ENCODE peak calls at places on chromosome 16, in nine cellular contexts. One of them, this sample, is unnamed.

GRCh38 chr16:81604960-81605383 is 160.4 kb downstream of the CMIP start:
- DNase-seq in cardiac muscle cell: peak; percentile 54
- DNase-seq in Peyer's patch: no peak
- DNase-seq in transverse colon: no peak
- DNase-seq in tibial nerve: no peak
- DNase-seq in PC-9: peak; percentile 33
- DNase-seq in astrocyte: peak; percentile 88
- DNase-seq in prostate gland: peak; percentile 63
- DNase-seq in gastrocnemius medialis: no peak
- DNase-seq in this sample: no peak

GRCh38 chr16:72937916-72938315 is 110.0 kb downstream of the ZFHX3 start:
- DNase-seq in cardiac muscle cell: no peak
- DNase-seq in Peyer's patch: no peak
- DNase-seq in transverse colon: no peak
- DNase-seq in tibial nerve: no peak
- DNase-seq in PC-9: no peak
- DNase-seq in astrocyte: no peak
- DNase-seq in prostate gland: no peak
- DNase-seq in gastrocnemius medialis: no peak
- DNase-seq in this sample: no peak

GRCh38 chr16:52535076-52535475 is 11.9 kb downstream of the TOX3 start:
- DNase-seq in cardiac muscle cell: no peak
- DNase-seq in Peyer's patch: no peak
- DNase-seq in transverse colon: peak; percentile 62
- DNase-seq in tibial nerve: no peak
- DNase-seq in PC-9: no peak
- DNase-seq in astrocyte: no peak
- DNase-seq in prostate gland: no peak
- DNase-seq in gastrocnemius medialis: no peak
- DNase-seq in this sample: no peak

GRCh38 chr16:21722771-21723460 is 59.1 kb downstream of the OTOA start:
- DNase-seq in cardiac muscle cell: no peak
- DNase-seq in Peyer's patch: no peak
- DNase-seq in transverse colon: no peak
- DNase-seq in tibial nerve: no peak
- DNase-seq in PC-9: no peak
- DNase-seq in astrocyte: no peak
- DNase-seq in prostate gland: no peak
- DNase-seq in gastrocnemius medialis: no peak
- DNase-seq in this sample: no peak

GRCh38 chr16:31477220-31478216 is 5.4 kb upstream of the SLC5A2 start:
- DNase-seq in cardiac muscle cell: no peak
- DNase-seq in Peyer's patch: peak; percentile 61
- DNase-seq in transverse colon: peak; percentile 92
- DNase-seq in tibial nerve: no peak
- DNase-seq in PC-9: peak; percentile 85
- DNase-seq in astrocyte: no peak
- DNase-seq in prostate gland: no peak
- DNase-seq in gastrocnemius medialis: no peak
- DNase-seq in this sample: no peak

GRCh38 chr16:9503251-9503986 is 412.0 kb downstream of the HAPSTR1 start:
- DNase-seq in cardiac muscle cell: no peak
- DNase-seq in Peyer's patch: no peak
- DNase-seq in transverse colon: no peak
- DNase-seq in tibial nerve: no peak
- DNase-seq in PC-9: no peak
- DNase-seq in astrocyte: no peak
- DNase-seq in prostate gland: no peak
- DNase-seq in gastrocnemius medialis: no peak
- DNase-seq in this sample: no peak

GRCh38 chr16:63695347-63695746 is 1426.5 kb downstream of the CDH11 start:
- DNase-seq in cardiac muscle cell: no peak
- DNase-seq in Peyer's patch: no peak
- DNase-seq in transverse colon: no peak
- DNase-seq in tibial nerve: no peak
- DNase-seq in PC-9: no peak
- DNase-seq in astrocyte: no peak
- DNase-seq in prostate gland: no peak
- DNase-seq in gastrocnemius medialis: no peak
- DNase-seq in this sample: no peak

GRCh38 chr16:3808308-3809063 is 72.0 kb downstream of the CREBBP start:
- DNase-seq in cardiac muscle cell: no peak
- DNase-seq in Peyer's patch: no peak
- DNase-seq in transverse colon: no peak
- DNase-seq in tibial nerve: no peak
- DNase-seq in PC-9: no peak
- DNase-seq in astrocyte: no peak
- DNase-seq in prostate gland: no peak
- DNase-seq in gastrocnemius medialis: no peak
- DNase-seq in this sample: peak; percentile 25

GRCh38 chr16:88461291-88462269 is 8.5 kb downstream of the ZFPM1 start:
- DNase-seq in cardiac muscle cell: peak; percentile 85
- DNase-seq in Peyer's patch: no peak
- DNase-seq in transverse colon: no peak
- DNase-seq in tibial nerve: no peak
- DNase-seq in PC-9: no peak
- DNase-seq in astrocyte: no peak
- DNase-seq in prostate gland: no peak
- DNase-seq in gastrocnemius medialis: no peak
- DNase-seq in this sample: no peak

GRCh38 chr16:30567991-30568638 is 3.4 kb downstream of the ZNF688 start:
- DNase-seq in cardiac muscle cell: peak; percentile 87
- DNase-seq in Peyer's patch: peak; percentile 55
- DNase-seq in transverse colon: peak; percentile 46
- DNase-seq in tibial nerve: no peak
- DNase-seq in PC-9: peak; percentile 93
- DNase-seq in astrocyte: peak; percentile 51
- DNase-seq in prostate gland: peak; percentile 58
- DNase-seq in gastrocnemius medialis: no peak
- DNase-seq in this sample: no peak

GRCh38 chr16:13108126-13108525 is 206.7 kb downstream of the SHISA9 start:
- DNase-seq in cardiac muscle cell: no peak
- DNase-seq in Peyer's patch: no peak
- DNase-seq in transverse colon: no peak
- DNase-seq in tibial nerve: no peak
- DNase-seq in PC-9: peak; percentile 80
- DNase-seq in astrocyte: no peak
- DNase-seq in prostate gland: no peak
- DNase-seq in gastrocnemius medialis: no peak
- DNase-seq in this sample: no peak

GRCh38 chr16:71383054-71383773 is 24.7 kb downstream of the CALB2 start:
- DNase-seq in cardiac muscle cell: peak; percentile 69
- DNase-seq in Peyer's patch: no peak
- DNase-seq in transverse colon: no peak
- DNase-seq in tibial nerve: no peak
- DNase-seq in PC-9: peak; percentile 78
- DNase-seq in astrocyte: peak; percentile 20
- DNase-seq in prostate gland: no peak
- DNase-seq in gastrocnemius medialis: no peak
- DNase-seq in this sample: no peak

GRCh38 chr16:22070361-22071351 is 21.7 kb upstream of the VWA3A start:
- DNase-seq in cardiac muscle cell: peak; percentile 63
- DNase-seq in Peyer's patch: no peak
- DNase-seq in transverse colon: no peak
- DNase-seq in tibial nerve: no peak
- DNase-seq in PC-9: no peak
- DNase-seq in astrocyte: peak; percentile 55
- DNase-seq in prostate gland: peak; percentile 47
- DNase-seq in gastrocnemius medialis: no peak
- DNase-seq in this sample: peak; percentile 40

GRCh38 chr16:23496826-23497542 is 13.3 kb downstream of the GGA2 start:
- DNase-seq in cardiac muscle cell: peak; percentile 64
- DNase-seq in Peyer's patch: no peak
- DNase-seq in transverse colon: no peak
- DNase-seq in tibial nerve: no peak
- DNase-seq in PC-9: no peak
- DNase-seq in astrocyte: no peak
- DNase-seq in prostate gland: peak; percentile 31
- DNase-seq in gastrocnemius medialis: no peak
- DNase-seq in this sample: no peak

GRCh38 chr16:59748531-59748930 is 1014.4 kb upstream of the GOT2 start:
- DNase-seq in cardiac muscle cell: no peak
- DNase-seq in Peyer's patch: no peak
- DNase-seq in transverse colon: no peak
- DNase-seq in tibial nerve: no peak
- DNase-seq in PC-9: no peak
- DNase-seq in astrocyte: no peak
- DNase-seq in prostate gland: no peak
- DNase-seq in gastrocnemius medialis: no peak
- DNase-seq in this sample: no peak

GRCh38 chr16:60979119-60979518 is 1057.1 kb downstream of the CDH8 start:
- DNase-seq in cardiac muscle cell: no peak
- DNase-seq in Peyer's patch: no peak
- DNase-seq in transverse colon: no peak
- DNase-seq in tibial nerve: no peak
- DNase-seq in PC-9: no peak
- DNase-seq in astrocyte: no peak
- DNase-seq in prostate gland: no peak
- DNase-seq in gastrocnemius medialis: no peak
- DNase-seq in this sample: no peak

GRCh38 chr16:68072038-68072695 is 13.0 kb upstream of the NFATC3 start:
- DNase-seq in cardiac muscle cell: no peak
- DNase-seq in Peyer's patch: no peak
- DNase-seq in transverse colon: peak; percentile 66
- DNase-seq in tibial nerve: peak; percentile 42
- DNase-seq in PC-9: no peak
- DNase-seq in astrocyte: no peak
- DNase-seq in prostate gland: peak; percentile 77
- DNase-seq in gastrocnemius medialis: peak; percentile 96
- DNase-seq in this sample: no peak

GRCh38 chr16:59060212-59060611 is 326.1 kb upstream of the GOT2 start:
- DNase-seq in cardiac muscle cell: peak; percentile 2
- DNase-seq in Peyer's patch: no peak
- DNase-seq in transverse colon: no peak
- DNase-seq in tibial nerve: no peak
- DNase-seq in PC-9: no peak
- DNase-seq in astrocyte: peak; percentile 95
- DNase-seq in prostate gland: no peak
- DNase-seq in gastrocnemius medialis: no peak
- DNase-seq in this sample: no peak

GRCh38 chr16:64711026-64711425 is 410.8 kb downstream of the CDH11 start:
- DNase-seq in cardiac muscle cell: peak; percentile 32
- DNase-seq in Peyer's patch: no peak
- DNase-seq in transverse colon: no peak
- DNase-seq in tibial nerve: no peak
- DNase-seq in PC-9: no peak
- DNase-seq in astrocyte: peak; percentile 99
- DNase-seq in prostate gland: no peak
- DNase-seq in gastrocnemius medialis: no peak
- DNase-seq in this sample: no peak

GRCh38 chr16:70808371-70808770 is 7.4 kb upstream of the VAC14 start:
- DNase-seq in cardiac muscle cell: no peak
- DNase-seq in Peyer's patch: no peak
- DNase-seq in transverse colon: no peak
- DNase-seq in tibial nerve: no peak
- DNase-seq in PC-9: no peak
- DNase-seq in astrocyte: no peak
- DNase-seq in prostate gland: no peak
- DNase-seq in gastrocnemius medialis: no peak
- DNase-seq in this sample: no peak

GRCh38 chr16:50198802-50199410 is 45.8 kb downstream of the TENT4B start:
- DNase-seq in cardiac muscle cell: no peak
- DNase-seq in Peyer's patch: no peak
- DNase-seq in transverse colon: no peak
- DNase-seq in tibial nerve: no peak
- DNase-seq in PC-9: peak; percentile 44
- DNase-seq in astrocyte: no peak
- DNase-seq in prostate gland: no peak
- DNase-seq in gastrocnemius medialis: no peak
- DNase-seq in this sample: no peak

GRCh38 chr16:84725481-84726078 is 25.8 kb downstream of the USP10 start:
- DNase-seq in cardiac muscle cell: no peak
- DNase-seq in Peyer's patch: no peak
- DNase-seq in transverse colon: no peak
- DNase-seq in tibial nerve: no peak
- DNase-seq in PC-9: peak; percentile 60
- DNase-seq in astrocyte: no peak
- DNase-seq in prostate gland: no peak
- DNase-seq in gastrocnemius medialis: no peak
- DNase-seq in this sample: no peak
- H3K4me3 ChIP-seq in cardiac muscle cell: no peak overlapping the region
- H3K4me3 ChIP-seq in Peyer's patch: no peak overlapping the region
- H3K4me3 ChIP-seq in transverse colon: no peak overlapping the region
- H3K4me3 ChIP-seq in tibial nerve: no peak overlapping the region
- H3K4me3 ChIP-seq in PC-9: peak overlapping the region; percentile 23
- H3K4me3 ChIP-seq in astrocyte: no peak overlapping the region
- H3K4me3 ChIP-seq in prostate gland: no peak overlapping the region
- H3K4me3 ChIP-seq in gastrocnemius medialis: no peak overlapping the region
- H3K4me3 ChIP-seq in this sample: no peak overlapping the region

DNA sequence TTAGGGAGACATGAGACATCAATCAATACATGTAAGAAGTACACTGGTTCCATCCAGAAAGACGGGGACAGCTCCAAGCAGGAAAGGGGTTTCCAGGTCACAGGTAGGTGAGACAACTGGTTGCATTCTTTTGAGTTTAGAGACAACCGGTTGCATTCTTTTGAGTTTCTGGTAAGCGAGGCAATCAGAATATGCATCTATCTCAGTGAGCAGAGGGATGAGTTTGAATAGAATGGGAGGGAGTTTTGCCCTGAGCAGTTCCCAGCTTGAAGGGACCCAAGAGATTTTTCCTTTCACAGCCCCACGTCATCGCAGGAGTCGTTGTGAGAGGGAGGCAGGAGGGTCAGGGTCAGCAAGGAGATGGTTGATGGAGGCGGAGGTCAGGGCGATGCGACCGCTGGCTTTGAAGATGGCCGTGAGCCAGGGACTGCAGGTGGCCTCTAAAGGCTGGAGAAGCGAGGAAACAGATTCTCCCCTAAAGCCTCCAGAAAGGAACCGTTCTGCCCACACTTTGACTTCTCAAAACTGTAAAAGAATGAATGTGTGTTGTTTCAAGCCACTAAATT is 36.5 kb downstream of the IRF8 start:
- DNase-seq in cardiac muscle cell: no peak
- DNase-seq in Peyer's patch: no peak
- DNase-seq in transverse colon: no peak
- DNase-seq in tibial nerve: no peak
- DNase-seq in PC-9: no peak
- DNase-seq in astrocyte: no peak
- DNase-seq in prostate gland: no peak
- DNase-seq in gastrocnemius medialis: no peak
- DNase-seq in this sample: no peak
- H3K27me3 ChIP-seq in cardiac muscle cell: no peaks in the 10 kb centered on the region
- H3K27me3 ChIP-seq in Peyer's patch: no peaks in the 10 kb centered on the region
- H3K27me3 ChIP-seq in transverse colon: no peaks in the 10 kb centered on the region
- H3K27me3 ChIP-seq in tibial nerve: no peaks in the 10 kb centered on the region
- H3K27me3 ChIP-seq in PC-9: peaks cover 97% of the 10 kb centered on the region
- H3K27me3 ChIP-seq in astrocyte: peaks cover 24% of the 10 kb centered on the region
- H3K27me3 ChIP-seq in prostate gland: peaks cover 5% of the 10 kb centered on the region
- H3K27me3 ChIP-seq in gastrocnemius medialis: no peaks in the 10 kb centered on the region
- H3K27me3 ChIP-seq in this sample: peaks cover 46% of the 10 kb centered on the region

GRCh38 chr16:24609417-24609739 is 70.0 kb downstream of the RBBP6 start:
- DNase-seq in cardiac muscle cell: no peak
- DNase-seq in Peyer's patch: no peak
- DNase-seq in transverse colon: no peak
- DNase-seq in tibial nerve: no peak
- DNase-seq in PC-9: no peak
- DNase-seq in astrocyte: no peak
- DNase-seq in prostate gland: no peak
- DNase-seq in gastrocnemius medialis: no peak
- DNase-seq in this sample: no peak
- H3K4me3 ChIP-seq in cardiac muscle cell: peak overlapping the region; percentile 28
- H3K4me3 ChIP-seq in Peyer's patch: no peak overlapping the region
- H3K4me3 ChIP-seq in transverse colon: no peak overlapping the region
- H3K4me3 ChIP-seq in tibial nerve: no peak overlapping the region
- H3K4me3 ChIP-seq in PC-9: no peak overlapping the region
- H3K4me3 ChIP-seq in astrocyte: no peak overlapping the region
- H3K4me3 ChIP-seq in prostate gland: no peak overlapping the region
- H3K4me3 ChIP-seq in gastrocnemius medialis: no peak overlapping the region
- H3K4me3 ChIP-seq in this sample: no peak overlapping the region

GRCh38 chr16:90023078-90023447 is 3.8 kb upstream of the DBNDD1 start:
- DNase-seq in cardiac muscle cell: no peak
- DNase-seq in Peyer's patch: no peak
- DNase-seq in transverse colon: no peak
- DNase-seq in tibial nerve: no peak
- DNase-seq in PC-9: no peak
- DNase-seq in astrocyte: no peak
- DNase-seq in prostate gland: no peak
- DNase-seq in gastrocnemius medialis: no peak
- DNase-seq in this sample: no peak
- H3K27me3 ChIP-seq in cardiac muscle cell: peaks cover 12% of the 10 kb centered on the region
- H3K27me3 ChIP-seq in Peyer's patch: no peaks in the 10 kb centered on the region
- H3K27me3 ChIP-seq in transverse colon: peaks cover 6% of the 10 kb centered on the region
- H3K27me3 ChIP-seq in tibial nerve: no peaks in the 10 kb centered on the region
- H3K27me3 ChIP-seq in PC-9: no peaks in the 10 kb centered on the region
- H3K27me3 ChIP-seq in astrocyte: no peaks in the 10 kb centered on the region
- H3K27me3 ChIP-seq in prostate gland: no peaks in the 10 kb centered on the region
- H3K27me3 ChIP-seq in gastrocnemius medialis: no peaks in the 10 kb centered on the region
- H3K27me3 ChIP-seq in this sample: peaks cover 6% of the 10 kb centered on the region